ENCODE peak calls at places on chromosomes 2 and 18, in five cellular contexts. One of them, this sample, is unnamed.

GRCh38 chr2:226559536-226559935 is 240.1 kb downstream of the IRS1 start:
- DNase-seq in bronchial epithelial cell: no peak
- DNase-seq in stromal cell of bone marrow: no peak
- DNase-seq in LoVo: no peak
- DNase-seq in fibroblast of gingiva: no peak
- DNase-seq in this sample: no peak

GRCh38 chr2:192030289-192030688 is 164.4 kb downstream of the TMEFF2 start:
- DNase-seq in bronchial epithelial cell: peak
- DNase-seq in stromal cell of bone marrow: no peak
- DNase-seq in LoVo: no peak
- DNase-seq in fibroblast of gingiva: peak
- DNase-seq in this sample: peak

GRCh38 chr2:200788129-200788718 is 23.5 kb upstream of the BZW1 start:
- DNase-seq in bronchial epithelial cell: peak
- DNase-seq in stromal cell of bone marrow: no peak
- DNase-seq in LoVo: no peak
- DNase-seq in fibroblast of gingiva: peak
- DNase-seq in this sample: peak

GRCh38 chr2:152284398-152284797 is 50.6 kb upstream of the FMNL2 start:
- DNase-seq in bronchial epithelial cell: no peak
- DNase-seq in stromal cell of bone marrow: peak
- DNase-seq in LoVo: no peak
- DNase-seq in fibroblast of gingiva: no peak
- DNase-seq in this sample: no peak

GRCh38 chr2:85222792-85223191 is 89.6 kb downstream of the TCF7L1 start:
- DNase-seq in bronchial epithelial cell: peak
- DNase-seq in stromal cell of bone marrow: no peak
- DNase-seq in LoVo: no peak
- DNase-seq in fibroblast of gingiva: no peak
- DNase-seq in this sample: no peak

GRCh38 chr2:67400560-67401464 is 3.7 kb downstream of the ETAA1 start:
- DNase-seq in bronchial epithelial cell: peak
- DNase-seq in stromal cell of bone marrow: no peak
- DNase-seq in LoVo: no peak
- DNase-seq in fibroblast of gingiva: no peak
- DNase-seq in this sample: no peak

GRCh38 chr18:12307871-12308385 is at the start of gene TUBB6:
- DNase-seq in bronchial epithelial cell: peak
- DNase-seq in stromal cell of bone marrow: peak
- DNase-seq in LoVo: peak
- DNase-seq in fibroblast of gingiva: peak
- DNase-seq in this sample: peak

GRCh38 chr18:3186678-3187658 is 32.8 kb downstream of the MYOM1 start:
- DNase-seq in bronchial epithelial cell: peak
- DNase-seq in stromal cell of bone marrow: no peak
- DNase-seq in LoVo: peak
- DNase-seq in fibroblast of gingiva: no peak
- DNase-seq in this sample: no peak

GRCh38 chr2:96828874-96829273 is 12.8 kb downstream of the CNNM3 start:
- DNase-seq in bronchial epithelial cell: no peak
- DNase-seq in stromal cell of bone marrow: no peak
- DNase-seq in LoVo: no peak
- DNase-seq in fibroblast of gingiva: no peak
- DNase-seq in this sample: no peak

GRCh38 chr2:3784731-3785130 is 81.4 kb downstream of the DCDC2C start:
- DNase-seq in bronchial epithelial cell: peak
- DNase-seq in stromal cell of bone marrow: no peak
- DNase-seq in LoVo: no peak
- DNase-seq in fibroblast of gingiva: no peak
- DNase-seq in this sample: no peak

GRCh38 chr2:207042155-207042554 is 102.8 kb downstream of the CPO start:
- DNase-seq in bronchial epithelial cell: no peak
- DNase-seq in stromal cell of bone marrow: peak
- DNase-seq in LoVo: no peak
- DNase-seq in fibroblast of gingiva: no peak
- DNase-seq in this sample: no peak

GRCh38 chr2:74029719-74030397 is 45.1 kb downstream of the TET3 start:
- DNase-seq in bronchial epithelial cell: no peak
- DNase-seq in stromal cell of bone marrow: no peak
- DNase-seq in LoVo: no peak
- DNase-seq in fibroblast of gingiva: no peak
- DNase-seq in this sample: no peak

GRCh38 chr18:63890950-63891304 is 3.4 kb downstream of the SERPINB2 start:
- DNase-seq in bronchial epithelial cell: peak
- DNase-seq in stromal cell of bone marrow: no peak
- DNase-seq in LoVo: no peak
- DNase-seq in fibroblast of gingiva: no peak
- DNase-seq in this sample: no peak

GRCh38 chr2:226495466-226496161 is 304.0 kb downstream of the IRS1 start:
- DNase-seq in bronchial epithelial cell: no peak
- DNase-seq in stromal cell of bone marrow: no peak
- DNase-seq in LoVo: no peak
- DNase-seq in fibroblast of gingiva: no peak
- DNase-seq in this sample: peak

GRCh38 chr2:240932001-240932723 is 26.0 kb downstream of the CROCC2 start:
- DNase-seq in bronchial epithelial cell: no peak
- DNase-seq in stromal cell of bone marrow: no peak
- DNase-seq in LoVo: no peak
- DNase-seq in fibroblast of gingiva: no peak
- DNase-seq in this sample: no peak

GRCh38 chr18:24369420-24369819 is 28.2 kb downstream of the OSBPL1A start:
- DNase-seq in bronchial epithelial cell: no peak
- DNase-seq in stromal cell of bone marrow: no peak
- DNase-seq in LoVo: no peak
- DNase-seq in fibroblast of gingiva: peak
- DNase-seq in this sample: peak

GRCh38 chr18:61322265-61322873 is 10.9 kb upstream of the CDH20 start:
- DNase-seq in bronchial epithelial cell: peak
- DNase-seq in stromal cell of bone marrow: peak
- DNase-seq in LoVo: peak
- DNase-seq in fibroblast of gingiva: peak
- DNase-seq in this sample: no peak

GRCh38 chr2:95700554-95700953 is 108.8 kb downstream of the TRIM43 start:
- DNase-seq in bronchial epithelial cell: no peak
- DNase-seq in stromal cell of bone marrow: no peak
- DNase-seq in LoVo: no peak
- DNase-seq in fibroblast of gingiva: no peak
- DNase-seq in this sample: no peak

GRCh38 chr2:1721706-1722483 is 22.4 kb downstream of the PXDN start:
- DNase-seq in bronchial epithelial cell: peak
- DNase-seq in stromal cell of bone marrow: peak
- DNase-seq in LoVo: no peak
- DNase-seq in fibroblast of gingiva: peak
- DNase-seq in this sample: peak

GRCh38 chr2:221455214-221455613 is 116.9 kb downstream of the EPHA4 start:
- DNase-seq in bronchial epithelial cell: no peak
- DNase-seq in stromal cell of bone marrow: no peak
- DNase-seq in LoVo: peak
- DNase-seq in fibroblast of gingiva: no peak
- DNase-seq in this sample: no peak

This sample was measured in foreskin fibroblast.